ENCODE peak calls at places on chromosome 2, in seven cellular contexts. A, B, M, Z, H, O and G are unnamed samples.

GRCh38 chr2:145906356-145906755 is 1386.4 kb upstream of the ZEB2 start:
- DNase-seq in Z (no peak), A (no peak), H (no peak), M (no peak), B (no peak), O (no peak), G (no peak)

GRCh38 chr2:628651-629050 is 48.6 kb downstream of the TMEM18 start:
- DNase-seq in Z (no peak), O (no peak), B (no peak), H (peak), A (no peak), M (no peak), G (no peak)

GRCh38 chr2:206031162-206031784 is 54.7 kb downstream of the INO80D start:
- DNase-seq in Z (no peak), A (no peak), H (no peak), O (no peak), M (no peak), B (no peak), G (no peak)

GRCh38 chr2:1010373-1011017 is 59.8 kb downstream of the SNTG2 start:
- DNase-seq in M (no peak), A (no peak), H (no peak), B (no peak), O (no peak), Z (no peak), G (no peak)

GRCh38 chr2:16933355-16933754 is 267.7 kb upstream of the CYRIA start:
- DNase-seq in A (no peak), O (no peak), B (no peak), M (no peak), H (no peak), Z (no peak), G (no peak)

GRCh38 chr2:64342195-64343099 is 111.5 kb upstream of the LGALSL start:
- DNase-seq in Z (no peak), M (no peak), H (no peak), A (no peak), B (no peak), O (no peak), G (no peak)

GRCh38 chr2:169961911-169962310 is 134.7 kb downstream of the UBR3 start:
- DNase-seq in A (no peak), M (no peak), Z (no peak), H (no peak), B (no peak), O (peak), G (no peak)

GRCh38 chr2:16630463-16630862 is 35.2 kb downstream of the CYRIA start:
- DNase-seq in A (no peak), B (no peak), O (no peak), Z (no peak), H (no peak), M (no peak), G (no peak)

GRCh38 chr2:213152065-213152794 is 818 bp upstream of the IKZF2 start:
- DNase-seq in B (peak), A (peak), M (peak), Z (peak), H (peak), O (peak), G (peak)

GRCh38 chr2:84904717-84905174 is 710 bp upstream of the TMSB10 start:
- DNase-seq in B (peak), M (peak), A (no peak), H (peak), Z (peak), O (peak), G (peak)

GRCh38 chr2:28355521-28356094 is 37.0 kb upstream of the FOSL2 start:
- DNase-seq in A (no peak), B (peak), M (no peak), H (peak), Z (peak), O (peak), G (no peak)

GRCh38 chr2:65436825-65437221 is 4.4 kb upstream of the SPRED2 start:
- DNase-seq in A (no peak), H (no peak), B (no peak), Z (no peak), M (no peak), O (no peak), G (no peak)

GRCh38 chr2:2646312-2647051 is 315.4 kb upstream of the MYT1L start:
- DNase-seq in H (no peak), Z (no peak), A (no peak), B (no peak), O (no peak), M (no peak), G (no peak)

GRCh38 chr2:178208817-178209216 is 14.5 kb downstream of the OSBPL6 start:
- DNase-seq in M (no peak), Z (no peak), H (no peak), A (no peak), O (no peak), B (no peak), G (no peak)

GRCh38 chr2:20182241-20182931 is 42.5 kb downstream of the SDC1 start:
- DNase-seq in M (peak), Z (peak), O (peak), B (no peak), A (peak), H (no peak), G (peak)

GRCh38 chr2:30741576-30741975 is 65.7 kb downstream of the CAPN13 start:
- DNase-seq in A (no peak), M (no peak), B (no peak), Z (no peak), H (no peak), O (peak), G (no peak)

GRCh38 chr2:24011278-24012104 is 1.6 kb downstream of the MFSD2B start:
- DNase-seq in A (no peak), H (no peak), B (no peak), Z (no peak), O (no peak), M (no peak), G (no peak)

GRCh38 chr2:179541586-179541985 is 277.0 kb upstream of the SESTD1 start:
- DNase-seq in M (no peak), A (no peak), Z (no peak), B (no peak), H (no peak), O (no peak), G (no peak)

GRCh38 chr2:231992888-231993287 is 31.4 kb downstream of the DIS3L2 start:
- DNase-seq in B (no peak), A (no peak), O (no peak), M (no peak), Z (no peak), H (no peak), G (no peak)

GRCh38 chr2:186887107-186888090 is 38.4 kb upstream of the ZSWIM2 start:
- DNase-seq in O (peak), B (peak), A (no peak), H (peak), M (no peak), Z (peak), G (no peak)

GRCh38 chr2:162368494-162368893 is 24.6 kb downstream of the GCA start:
- DNase-seq in O (no peak), M (no peak), Z (no peak), B (no peak), H (no peak), A (no peak), G (no peak)

GRCh38 chr2:207227062-207227748 is 61.5 kb upstream of the KLF7 start:
- DNase-seq in H (peak), M (peak), Z (peak), A (no peak), O (peak), B (peak), G (no peak)

GRCh38 chr2:88666576-88666975 is 24.9 kb upstream of the RPIA start:
- DNase-seq in M (no peak), A (no peak), O (no peak), Z (no peak), B (no peak), H (no peak), G (no peak)

GRCh38 chr2:46565364-46565763 is 86.0 kb downstream of the TMEM247 start:
- DNase-seq in O (no peak), A (no peak), Z (no peak), M (no peak), B (no peak), H (no peak), G (no peak)

GRCh38 chr2:168002021-168002553 is 245.3 kb downstream of the STK39 start:
- DNase-seq in A (no peak), B (no peak), O (no peak), H (no peak), Z (no peak), M (no peak), G (no peak)

GRCh38 chr2:223800908-223801307 is 36.5 kb downstream of the AP1S3 start:
- DNase-seq in Z (no peak), M (no peak), B (no peak), A (no peak), O (no peak), H (no peak), G (no peak)

GRCh38 chr2:221573430-221574230 is 1.5 kb upstream of the EPHA4 start:
- DNase-seq in H (peak), M (peak), A (peak), Z (peak), B (peak), O (peak), G (peak)

GRCh38 chr2:165594231-165594934 is 124.9 kb downstream of the CSRNP3 start:
- DNase-seq in B (no peak), M (no peak), O (no peak), Z (no peak), H (no peak), A (no peak), G (no peak)

GRCh38 chr2:46831037-46831868 is 84.4 kb downstream of the MCFD2 start:
- DNase-seq in H (no peak), Z (no peak), B (peak), M (no peak), O (no peak), A (no peak), G (no peak)

GRCh38 chr2:232321156-232321816 is 57.3 kb upstream of the ALPP start:
- DNase-seq in H (no peak), B (peak), O (peak), Z (no peak), A (no peak), M (peak), G (peak)

GRCh38 chr2:240577281-240578109 is 9.0 kb upstream of the CAPN10 start:
- DNase-seq in M (no peak), H (peak), Z (no peak), B (no peak), A (no peak), O (no peak), G (no peak)

GRCh38 chr2:240576436-240577205 is 8.3 kb downstream of the RNPEPL1 start:
- DNase-seq in A (no peak), M (no peak), B (no peak), H (peak), O (no peak), Z (no peak), G (no peak)

GRCh38 chr2:240578488-240578887 is 8.0 kb upstream of the CAPN10 start:
- DNase-seq in Z (no peak), O (no peak), B (no peak), H (peak), A (no peak), M (no peak), G (no peak)

GRCh38 chr2:240579071-240579762 is 7.3 kb upstream of the CAPN10 start:
- DNase-seq in A (no peak), Z (no peak), H (peak), B (no peak), M (no peak), O (no peak), G (no peak)

GRCh38 chr2:240578110-240578450 is 8.5 kb upstream of the CAPN10 start:
- DNase-seq in Z (no peak), O (no peak), H (peak), B (no peak), A (no peak), M (no peak), G (no peak)
- H3K4me3 ChIP-seq in Z (no peak), O (no peak), H (no peak), B (no peak), A (no peak), M (no peak), G (no peak)

GRCh38 chr2:201854841-201855240 is 48.5 kb downstream of the CDK15 start:
- DNase-seq in B (no peak), O (no peak), H (no peak), A (no peak), M (no peak), Z (no peak), G (no peak)
- TF ChIP-seq POLR2A in B (no peak), O (no peak), H (no peak), A (no peak), M (no peak), Z (no peak), G (no peak)

GRCh38 chr2:234548720-234549420 is 52.0 kb upstream of the ARL4C start:
- DNase-seq in Z (no peak), O (peak), H (no peak), M (no peak), B (peak), A (no peak), G (no peak)

GRCh38 chr2:234555161-234555560 is 58.3 kb upstream of the ARL4C start:
- DNase-seq in O (no peak), Z (no peak), B (no peak), H (no peak), A (no peak), M (no peak), G (no peak)

GRCh38 chr2:234550056-234550455 is 53.2 kb upstream of the ARL4C start:
- DNase-seq in O (no peak), H (no peak), A (no peak), Z (no peak), M (no peak), B (no peak), G (no peak)

GRCh38 chr2:234546770-234547169 is 49.9 kb upstream of the ARL4C start:
- DNase-seq in H (no peak), B (no peak), Z (no peak), M (no peak), A (no peak), O (no peak), G (no peak)

DNA sequence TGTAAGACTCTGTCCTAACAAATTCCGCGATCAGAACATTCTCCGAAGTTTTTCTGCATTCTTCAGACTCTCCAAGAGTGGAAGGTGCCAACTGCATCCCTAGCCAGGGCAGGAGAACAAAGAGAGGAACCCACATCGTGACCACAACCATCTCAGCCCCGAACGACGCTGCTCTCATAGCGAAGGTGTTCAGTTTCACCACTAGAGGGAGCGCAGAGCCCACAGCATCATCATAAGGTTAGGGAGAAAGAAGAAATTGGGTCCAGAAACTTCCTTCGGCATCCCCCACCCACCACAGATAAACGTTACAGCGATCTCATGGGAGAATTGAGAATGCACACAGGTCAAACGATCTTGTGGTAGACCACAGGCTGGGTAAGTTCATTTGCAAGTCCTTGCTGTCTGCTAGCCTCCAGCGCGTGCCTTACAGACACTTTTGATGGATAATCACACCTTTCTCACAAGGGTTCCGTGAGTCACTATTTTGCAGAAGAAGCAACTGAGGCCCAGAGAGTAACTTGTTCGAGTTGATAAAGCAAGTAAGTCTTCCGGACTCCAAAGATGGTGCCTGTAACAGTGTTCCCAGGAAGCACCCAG is 53.7 kb upstream of the ARL4C start:
- DNase-seq in O (peak), Z (peak), B (peak), H (no peak), A (peak), M (peak), G (no peak)
- H3K4me3 ChIP-seq in O (no peak), Z (no peak), B (no peak), H (no peak), A (no peak), M (no peak), G (no peak)

GRCh38 chr2:112053917-112054846 is 887 bp upstream of the TMEM87B start:
- DNase-seq in B (peak), M (peak), O (peak), Z (peak), H (peak), A (peak), G (peak)

GRCh38 chr2:112056626-112056987 is 1.5 kb downstream of the TMEM87B start:
- DNase-seq in M (no peak), O (no peak), B (no peak), A (no peak), H (no peak), Z (no peak), G (no peak)

GRCh38 chr2:112055833-112056625 is 960 bp downstream of the TMEM87B start:
- DNase-seq in A (peak), O (peak), B (peak), M (peak), Z (peak), H (peak), G (peak)

GRCh38 chr2:112059671-112060070 is 4.6 kb downstream of the TMEM87B start:
- DNase-seq in B (no peak), O (no peak), M (no peak), Z (no peak), H (no peak), A (no peak), G (no peak)

DNA sequence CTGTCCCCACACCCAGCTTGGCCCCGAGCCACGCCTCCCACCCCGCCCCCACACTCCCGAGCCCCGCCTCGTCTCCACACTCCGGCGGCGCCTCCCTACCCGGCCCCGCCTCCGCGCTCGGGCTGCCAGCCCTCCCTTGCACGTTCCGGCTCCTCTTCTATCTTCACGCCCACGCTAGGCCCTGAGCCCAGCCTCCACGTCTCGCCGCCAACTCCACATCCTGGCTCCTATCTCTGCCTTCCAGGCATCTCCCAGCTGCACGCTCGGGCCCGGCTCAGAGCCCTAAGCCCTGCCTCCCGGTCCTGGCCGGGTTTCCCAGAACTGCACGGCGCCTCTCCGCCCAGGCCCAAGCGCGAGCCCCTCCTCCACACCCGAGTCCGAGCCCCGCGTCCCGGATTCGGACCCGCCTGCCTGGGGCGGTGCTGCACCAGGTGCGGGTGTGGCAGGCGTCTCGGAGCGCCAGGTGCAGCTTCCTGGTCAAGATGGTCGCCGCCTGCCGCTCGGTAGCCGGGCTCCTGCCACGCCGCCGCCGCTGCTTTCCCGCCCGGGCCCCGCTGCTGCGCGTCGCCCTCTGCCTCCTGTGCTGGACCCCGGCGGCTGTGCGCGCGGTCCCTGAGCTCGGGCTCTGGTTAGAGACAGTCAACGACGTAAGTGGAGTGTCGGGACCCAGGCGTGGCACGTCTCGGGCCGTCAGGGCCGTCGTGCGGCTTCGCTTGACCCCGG is at the start of gene TMEM87B:
- DNase-seq in H (peak), M (peak), Z (peak), A (peak), O (peak), B (peak), G (peak)
- TF ChIP-seq POLR2A in H (peak), M (peak), Z (no peak), A (peak), O (peak), B (peak), G (peak)

DNA sequence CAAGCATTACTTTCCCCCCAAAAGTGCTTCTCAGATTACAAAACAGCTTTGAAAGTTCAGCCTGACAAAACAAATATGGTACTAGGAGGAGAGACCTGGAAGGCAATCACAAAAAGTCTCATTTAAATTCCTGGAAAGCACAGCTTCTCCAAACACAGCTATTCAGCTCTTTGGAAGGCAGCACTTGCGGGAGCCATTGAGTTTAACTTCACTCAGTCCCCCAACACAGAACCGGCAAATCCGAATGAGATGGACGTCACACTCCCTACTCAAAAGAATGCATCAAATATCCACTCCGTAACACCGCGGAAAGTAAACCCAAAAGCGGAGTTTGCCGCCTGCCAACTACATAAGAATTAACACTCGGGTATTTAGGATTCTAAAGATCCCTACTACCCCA is 641 bp downstream of the ST6GAL2 start:
- DNase-seq in Z (peak), M (no peak), A (peak), O (no peak), B (no peak), H (no peak), G (no peak)
- H3K4me3 ChIP-seq in Z (peak), M (peak), A (peak), O (peak), B (peak), H (peak), G (peak)

GRCh38 chr2:100321881-100322820 is at the start of gene LONRF2:
- DNase-seq in B (peak), M (no peak), A (peak), H (peak), Z (peak), O (no peak), G (no peak)
- TF ChIP-seq POLR2A in B (peak), M (no peak), A (peak), H (no peak), Z (no peak), O (no peak), G (no peak)

DNA sequence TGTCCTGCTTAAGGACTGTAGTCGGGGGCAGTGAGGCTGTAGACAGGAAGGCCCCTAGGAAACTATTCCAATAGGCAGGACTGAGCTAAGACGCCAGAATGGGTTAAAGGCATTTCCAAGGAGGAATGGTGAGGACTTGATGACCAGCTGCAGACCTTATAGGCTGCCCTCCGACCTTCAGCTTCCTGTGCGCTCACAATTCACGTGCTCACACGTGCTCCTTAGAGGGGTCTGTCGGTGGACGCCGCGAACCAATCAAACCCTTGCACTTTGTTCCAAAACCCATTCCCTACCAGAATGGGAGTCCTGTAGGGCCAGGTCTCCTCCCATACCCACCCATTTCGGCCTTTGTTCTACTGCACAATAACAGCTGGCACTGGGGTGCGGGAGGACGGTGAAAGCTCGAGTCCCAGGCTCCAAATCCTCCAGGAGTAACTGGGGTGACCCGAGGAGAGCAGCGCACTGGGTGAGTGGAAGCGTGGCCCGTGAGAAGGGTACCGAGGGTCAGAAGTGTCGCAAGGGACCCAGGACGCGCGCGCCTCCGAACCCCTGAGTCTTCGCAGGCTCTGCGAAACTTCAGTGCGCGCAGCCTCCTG is 12.9 kb downstream of the SIX3 start:
- DNase-seq in M (no peak), B (no peak), Z (no peak), A (no peak), O (no peak), H (no peak), G (no peak)
- H3K4me3 ChIP-seq in M (no peak), B (no peak), Z (no peak), A (no peak), O (no peak), H (peak), G (peak)

GRCh38 chr2:237895544-237896506 is 36.4 kb downstream of the RAMP1 start:
- DNase-seq in A (no peak), B (peak), Z (no peak), O (peak), H (no peak), M (peak), G (peak)
- TF ChIP-seq POLR2A in A (no peak), B (peak), Z (no peak), O (no peak), H (no peak), M (no peak), G (no peak)